ENCODE peak calls at places on chromosomes 11 and 22, in nine cellular contexts. One of them, this sample, is unnamed.

GRCh38 chr22:17655289-17655688 is 16.7 kb downstream of the BCL2L13 start:
- DNase-seq in pancreas: no peak
- DNase-seq in NCI-H524: no peak
- DNase-seq in activated T-cell treated with anti-CD3 and anti-CD28 coated beads, Interleukin-2, amount 50 U/mL, for 72 hours: no peak
- DNase-seq in stimulated activated CD4-positive, alpha-beta T cell treated with anti-CD3 and anti-CD28 coated beads, Interleukin-12 subunit alpha, Interleukin-12 subunit beta, amount 100 ng/mL, for 4 hours: no peak
- DNase-seq in iris pigment epithelial cell: peak; percentile 41
- DNase-seq in tibial nerve: no peak
- DNase-seq in amniotic stem cell: no peak
- DNase-seq in Karpas-422: no peak
- DNase-seq in this sample: no peak

GRCh38 chr22:36048911-36049677 is 20.5 kb upstream of the RBFOX2 start:
- DNase-seq in pancreas: no peak
- DNase-seq in NCI-H524: no peak
- DNase-seq in activated T-cell treated with anti-CD3 and anti-CD28 coated beads, Interleukin-2, amount 50 U/mL, for 72 hours: no peak
- DNase-seq in stimulated activated CD4-positive, alpha-beta T cell treated with anti-CD3 and anti-CD28 coated beads, Interleukin-12 subunit alpha, Interleukin-12 subunit beta, amount 100 ng/mL, for 4 hours: no peak
- DNase-seq in iris pigment epithelial cell: peak; percentile 53
- DNase-seq in tibial nerve: no peak
- DNase-seq in amniotic stem cell: no peak
- DNase-seq in Karpas-422: no peak
- DNase-seq in this sample: no peak

GRCh38 chr11:472816-473215 is 22.7 kb downstream of the PTDSS2 start:
- DNase-seq in pancreas: peak; percentile 59
- DNase-seq in NCI-H524: no peak
- DNase-seq in activated T-cell treated with anti-CD3 and anti-CD28 coated beads, Interleukin-2, amount 50 U/mL, for 72 hours: no peak
- DNase-seq in stimulated activated CD4-positive, alpha-beta T cell treated with anti-CD3 and anti-CD28 coated beads, Interleukin-12 subunit alpha, Interleukin-12 subunit beta, amount 100 ng/mL, for 4 hours: no peak
- DNase-seq in iris pigment epithelial cell: no peak
- DNase-seq in tibial nerve: no peak
- DNase-seq in amniotic stem cell: no peak
- DNase-seq in Karpas-422: no peak
- DNase-seq in this sample: no peak

GRCh38 chr22:27240298-27240885 is 561.2 kb downstream of the MN1 start:
- DNase-seq in pancreas: no peak
- DNase-seq in NCI-H524: no peak
- DNase-seq in activated T-cell treated with anti-CD3 and anti-CD28 coated beads, Interleukin-2, amount 50 U/mL, for 72 hours: no peak
- DNase-seq in stimulated activated CD4-positive, alpha-beta T cell treated with anti-CD3 and anti-CD28 coated beads, Interleukin-12 subunit alpha, Interleukin-12 subunit beta, amount 100 ng/mL, for 4 hours: no peak
- DNase-seq in iris pigment epithelial cell: no peak
- DNase-seq in tibial nerve: no peak
- DNase-seq in amniotic stem cell: no peak
- DNase-seq in Karpas-422: no peak
- DNase-seq in this sample: no peak

GRCh38 chr11:12483604-12484003 is 106.2 kb downstream of the PARVA start:
- DNase-seq in pancreas: no peak
- DNase-seq in NCI-H524: no peak
- DNase-seq in activated T-cell treated with anti-CD3 and anti-CD28 coated beads, Interleukin-2, amount 50 U/mL, for 72 hours: no peak
- DNase-seq in stimulated activated CD4-positive, alpha-beta T cell treated with anti-CD3 and anti-CD28 coated beads, Interleukin-12 subunit alpha, Interleukin-12 subunit beta, amount 100 ng/mL, for 4 hours: no peak
- DNase-seq in iris pigment epithelial cell: no peak
- DNase-seq in tibial nerve: no peak
- DNase-seq in amniotic stem cell: no peak
- DNase-seq in Karpas-422: peak; percentile 22
- DNase-seq in this sample: no peak

GRCh38 chr11:119361056-119361787 is 14.7 kb upstream of the MFRP start:
- DNase-seq in pancreas: peak; percentile 88
- DNase-seq in NCI-H524: peak; percentile 98
- DNase-seq in activated T-cell treated with anti-CD3 and anti-CD28 coated beads, Interleukin-2, amount 50 U/mL, for 72 hours: peak; percentile 77
- DNase-seq in stimulated activated CD4-positive, alpha-beta T cell treated with anti-CD3 and anti-CD28 coated beads, Interleukin-12 subunit alpha, Interleukin-12 subunit beta, amount 100 ng/mL, for 4 hours: peak; percentile 33
- DNase-seq in iris pigment epithelial cell: peak; percentile 89
- DNase-seq in tibial nerve: no peak
- DNase-seq in amniotic stem cell: peak; percentile 32
- DNase-seq in Karpas-422: peak; percentile 83
- DNase-seq in this sample: peak; percentile 80

GRCh38 chr11:12289667-12290476 is 87.5 kb upstream of the PARVA start:
- DNase-seq in pancreas: no peak
- DNase-seq in NCI-H524: no peak
- DNase-seq in activated T-cell treated with anti-CD3 and anti-CD28 coated beads, Interleukin-2, amount 50 U/mL, for 72 hours: no peak
- DNase-seq in stimulated activated CD4-positive, alpha-beta T cell treated with anti-CD3 and anti-CD28 coated beads, Interleukin-12 subunit alpha, Interleukin-12 subunit beta, amount 100 ng/mL, for 4 hours: no peak
- DNase-seq in iris pigment epithelial cell: no peak
- DNase-seq in tibial nerve: no peak
- DNase-seq in amniotic stem cell: no peak
- DNase-seq in Karpas-422: no peak
- DNase-seq in this sample: no peak

GRCh38 chr11:24391165-24391564 is 105.7 kb upstream of the LUZP2 start:
- DNase-seq in pancreas: no peak
- DNase-seq in NCI-H524: no peak
- DNase-seq in activated T-cell treated with anti-CD3 and anti-CD28 coated beads, Interleukin-2, amount 50 U/mL, for 72 hours: no peak
- DNase-seq in stimulated activated CD4-positive, alpha-beta T cell treated with anti-CD3 and anti-CD28 coated beads, Interleukin-12 subunit alpha, Interleukin-12 subunit beta, amount 100 ng/mL, for 4 hours: no peak
- DNase-seq in iris pigment epithelial cell: peak; percentile 92
- DNase-seq in tibial nerve: no peak
- DNase-seq in amniotic stem cell: no peak
- DNase-seq in Karpas-422: no peak
- DNase-seq in this sample: no peak

GRCh38 chr11:816433-816779 is 2.3 kb upstream of the PNPLA2 start:
- DNase-seq in pancreas: no peak
- DNase-seq in NCI-H524: no peak
- DNase-seq in activated T-cell treated with anti-CD3 and anti-CD28 coated beads, Interleukin-2, amount 50 U/mL, for 72 hours: no peak
- DNase-seq in stimulated activated CD4-positive, alpha-beta T cell treated with anti-CD3 and anti-CD28 coated beads, Interleukin-12 subunit alpha, Interleukin-12 subunit beta, amount 100 ng/mL, for 4 hours: no peak
- DNase-seq in iris pigment epithelial cell: no peak
- DNase-seq in tibial nerve: no peak
- DNase-seq in amniotic stem cell: no peak
- DNase-seq in Karpas-422: no peak
- DNase-seq in this sample: no peak

GRCh38 chr11:36558511-36559413 is 9.0 kb upstream of the RAG1 start:
- DNase-seq in pancreas: no peak
- DNase-seq in NCI-H524: no peak
- DNase-seq in activated T-cell treated with anti-CD3 and anti-CD28 coated beads, Interleukin-2, amount 50 U/mL, for 72 hours: no peak
- DNase-seq in stimulated activated CD4-positive, alpha-beta T cell treated with anti-CD3 and anti-CD28 coated beads, Interleukin-12 subunit alpha, Interleukin-12 subunit beta, amount 100 ng/mL, for 4 hours: no peak
- DNase-seq in iris pigment epithelial cell: no peak
- DNase-seq in tibial nerve: no peak
- DNase-seq in amniotic stem cell: no peak
- DNase-seq in Karpas-422: no peak
- DNase-seq in this sample: no peak

GRCh38 chr11:67372232-67372992 is 986 bp downstream of the CLCF1 start:
- DNase-seq in pancreas: no peak
- DNase-seq in NCI-H524: no peak
- DNase-seq in activated T-cell treated with anti-CD3 and anti-CD28 coated beads, Interleukin-2, amount 50 U/mL, for 72 hours: no peak
- DNase-seq in stimulated activated CD4-positive, alpha-beta T cell treated with anti-CD3 and anti-CD28 coated beads, Interleukin-12 subunit alpha, Interleukin-12 subunit beta, amount 100 ng/mL, for 4 hours: no peak
- DNase-seq in iris pigment epithelial cell: no peak
- DNase-seq in tibial nerve: no peak
- DNase-seq in amniotic stem cell: no peak
- DNase-seq in Karpas-422: no peak
- DNase-seq in this sample: no peak

GRCh38 chr11:39628311-39628710 is 1831.1 kb downstream of the LRRC4C start:
- DNase-seq in pancreas: no peak
- DNase-seq in NCI-H524: no peak
- DNase-seq in activated T-cell treated with anti-CD3 and anti-CD28 coated beads, Interleukin-2, amount 50 U/mL, for 72 hours: no peak
- DNase-seq in stimulated activated CD4-positive, alpha-beta T cell treated with anti-CD3 and anti-CD28 coated beads, Interleukin-12 subunit alpha, Interleukin-12 subunit beta, amount 100 ng/mL, for 4 hours: no peak
- DNase-seq in iris pigment epithelial cell: no peak
- DNase-seq in tibial nerve: no peak
- DNase-seq in amniotic stem cell: no peak
- DNase-seq in Karpas-422: no peak
- DNase-seq in this sample: no peak

GRCh38 chr22:41301085-41302015 is at the start of gene ZC3H7B:
- DNase-seq in pancreas: peak; percentile 94
- DNase-seq in NCI-H524: peak; percentile 50
- DNase-seq in activated T-cell treated with anti-CD3 and anti-CD28 coated beads, Interleukin-2, amount 50 U/mL, for 72 hours: peak; percentile 86
- DNase-seq in stimulated activated CD4-positive, alpha-beta T cell treated with anti-CD3 and anti-CD28 coated beads, Interleukin-12 subunit alpha, Interleukin-12 subunit beta, amount 100 ng/mL, for 4 hours: peak; percentile 76
- DNase-seq in iris pigment epithelial cell: peak; percentile 85
- DNase-seq in tibial nerve: peak; percentile 57
- DNase-seq in amniotic stem cell: peak; percentile 57
- DNase-seq in Karpas-422: peak; percentile 93
- DNase-seq in this sample: peak; percentile 73

GRCh38 chr22:27273386-27273785 is 528.2 kb downstream of the MN1 start:
- DNase-seq in pancreas: no peak
- DNase-seq in NCI-H524: no peak
- DNase-seq in activated T-cell treated with anti-CD3 and anti-CD28 coated beads, Interleukin-2, amount 50 U/mL, for 72 hours: no peak
- DNase-seq in stimulated activated CD4-positive, alpha-beta T cell treated with anti-CD3 and anti-CD28 coated beads, Interleukin-12 subunit alpha, Interleukin-12 subunit beta, amount 100 ng/mL, for 4 hours: no peak
- DNase-seq in iris pigment epithelial cell: no peak
- DNase-seq in tibial nerve: no peak
- DNase-seq in amniotic stem cell: no peak
- DNase-seq in Karpas-422: no peak
- DNase-seq in this sample: peak; percentile 51

GRCh38 chr11:125429174-125429707 is 66.8 kb downstream of the FEZ1 start:
- DNase-seq in pancreas: no peak
- DNase-seq in NCI-H524: peak; percentile 70
- DNase-seq in activated T-cell treated with anti-CD3 and anti-CD28 coated beads, Interleukin-2, amount 50 U/mL, for 72 hours: peak; percentile 57
- DNase-seq in stimulated activated CD4-positive, alpha-beta T cell treated with anti-CD3 and anti-CD28 coated beads, Interleukin-12 subunit alpha, Interleukin-12 subunit beta, amount 100 ng/mL, for 4 hours: peak; percentile 28
- DNase-seq in iris pigment epithelial cell: peak; percentile 61
- DNase-seq in tibial nerve: no peak
- DNase-seq in amniotic stem cell: no peak
- DNase-seq in Karpas-422: peak; percentile 84
- DNase-seq in this sample: peak; percentile 51

GRCh38 chr11:93000511-93001476 is 31.3 kb downstream of the MTNR1B start:
- DNase-seq in pancreas: no peak
- DNase-seq in NCI-H524: no peak
- DNase-seq in activated T-cell treated with anti-CD3 and anti-CD28 coated beads, Interleukin-2, amount 50 U/mL, for 72 hours: no peak
- DNase-seq in stimulated activated CD4-positive, alpha-beta T cell treated with anti-CD3 and anti-CD28 coated beads, Interleukin-12 subunit alpha, Interleukin-12 subunit beta, amount 100 ng/mL, for 4 hours: no peak
- DNase-seq in iris pigment epithelial cell: peak; percentile 94
- DNase-seq in tibial nerve: no peak
- DNase-seq in amniotic stem cell: peak; percentile 71
- DNase-seq in Karpas-422: no peak
- DNase-seq in this sample: no peak

GRCh38 chr11:94734563-94735275 is 33.4 kb upstream of the AMOTL1 start:
- DNase-seq in pancreas: no peak
- DNase-seq in NCI-H524: peak; percentile 7
- DNase-seq in activated T-cell treated with anti-CD3 and anti-CD28 coated beads, Interleukin-2, amount 50 U/mL, for 72 hours: no peak
- DNase-seq in stimulated activated CD4-positive, alpha-beta T cell treated with anti-CD3 and anti-CD28 coated beads, Interleukin-12 subunit alpha, Interleukin-12 subunit beta, amount 100 ng/mL, for 4 hours: no peak
- DNase-seq in iris pigment epithelial cell: no peak
- DNase-seq in tibial nerve: no peak
- DNase-seq in amniotic stem cell: no peak
- DNase-seq in Karpas-422: no peak
- DNase-seq in this sample: no peak